ENCODE peak calls at places on chromosomes 5 and 9, in nine cellular contexts. H is A549, X is heart right ventricle, P is neural crest cell, R is Peyer's patch, E is tibial artery, J is GM12865, V is hepatocyte, T is fibroblast of pulmonary artery. G is an unnamed sample.

GRCh38 chr5:125657936-125658335 is 765.3 kb upstream of the GRAMD2B start:
- DNase-seq in H (no peak), X (no peak), P (no peak), R (no peak), E (no peak), J (no peak), V (no peak), T (no peak), G (no peak)

GRCh38 chr5:120568716-120569115 is 104.6 kb downstream of the PRR16 start:
- DNase-seq in H (no peak), X (no peak), P (no peak), R (no peak), E (no peak), J (no peak), V (no peak), T (peak; percentile 4), G (no peak)

GRCh38 chr5:5483880-5484595 is 61.6 kb downstream of the ICE1 start:
- DNase-seq in H (no peak), X (no peak), P (no peak), R (no peak), E (no peak), J (no peak), V (no peak), T (peak; percentile 64), G (no peak)

GRCh38 chr9:136135326-136136126 is 16.9 kb upstream of the TMEM250 start:
- DNase-seq in H (no peak), X (no peak), P (no peak), R (no peak), E (no peak), J (no peak), V (no peak), T (no peak), G (no peak)

GRCh38 chr5:178186417-178186816 is 754 bp downstream of the GMCL2 start:
- DNase-seq in H (no peak), X (no peak), P (no peak), R (no peak), E (no peak), J (no peak), V (no peak), T (no peak), G (no peak)

GRCh38 chr5:7261049-7261448 is 134.9 kb upstream of the ADCY2 start:
- DNase-seq in H (peak; percentile 50), X (no peak), P (peak; percentile 23), R (peak; percentile 51), E (no peak), J (peak; percentile 44), V (peak; percentile 67), T (peak; percentile 3), G (no peak)

GRCh38 chr9:90344013-90344412 is 298.6 kb downstream of the DIRAS2 start:
- DNase-seq in H (no peak), X (no peak), P (no peak), R (no peak), E (no peak), J (no peak), V (no peak), T (peak; percentile 84), G (no peak)

GRCh38 chr5:178273665-178274541 is 41.3 kb upstream of the PHYKPL start:
- DNase-seq in H (no peak), X (peak; percentile 4), P (no peak), R (no peak), E (no peak), J (no peak), V (peak; percentile 25), T (no peak), G (no peak)

GRCh38 chr9:101737705-101738565 is 512 bp downstream of the GRIN3A start:
- DNase-seq in H (peak; percentile 9), X (peak; percentile 15), P (peak; percentile 30), R (no peak), E (no peak), J (no peak), V (peak; percentile 46), T (no peak), G (no peak)

GRCh38 chr5:29524197-29524596 is 1669.3 kb upstream of the CDH6 start:
- DNase-seq in H (no peak), X (no peak), P (no peak), R (no peak), E (no peak), J (no peak), V (no peak), T (no peak), G (no peak)

GRCh38 chr9:120839146-120839545 is 3.6 kb downstream of the PSMD5 start:
- DNase-seq in H (no peak), X (no peak), P (no peak), R (no peak), E (no peak), J (no peak), V (no peak), T (peak; percentile 21), G (no peak)

GRCh38 chr5:175883506-175883905 is 12.1 kb downstream of the CPLX2 start:
- DNase-seq in H (no peak), X (no peak), P (no peak), R (no peak), E (no peak), J (no peak), V (no peak), T (no peak), G (no peak)

GRCh38 chr9:109766351-109766750 is 13.6 kb upstream of the PALM2AKAP2 start:
- DNase-seq in H (peak; percentile 20), X (no peak), P (no peak), R (no peak), E (no peak), J (no peak), V (peak; percentile 58), T (peak; percentile 79), G (no peak)

GRCh38 chr5:10564838-10565784 is 1.2 kb downstream of the ANKRD33B start:
- DNase-seq in H (no peak), X (peak; percentile 34), P (no peak), R (peak; percentile 49), E (peak; percentile 70), J (no peak), V (no peak), T (no peak), G (no peak)

GRCh38 chr9:125634040-125634717 is 72.8 kb downstream of the MAPKAP1 start:
- DNase-seq in H (no peak), X (no peak), P (no peak), R (no peak), E (no peak), J (peak; percentile 62), V (no peak), T (peak; percentile 46), G (no peak)

GRCh38 chr5:134003957-134004625 is 684 bp downstream of the VDAC1 start:
- DNase-seq in H (peak; percentile 49), X (peak; percentile 72), P (peak; percentile 41), R (peak; percentile 73), E (peak; percentile 84), J (peak; percentile 74), V (peak; percentile 79), T (peak; percentile 57), G (peak; percentile 39)

GRCh38 chr5:159682623-159683022 is 233.7 kb upstream of the ADRA1B start:
- DNase-seq in H (peak; percentile 12), X (no peak), P (no peak), R (no peak), E (no peak), J (no peak), V (no peak), T (peak; percentile 25), G (no peak)
- TF ChIP-seq CTCF in H (no peak), X (no peak), P (no peak), R (no peak), E (no peak), J (no peak), V (no peak), T (peak; percentile 22), G (no peak)

GRCh38 chr5:160649304-160649703 is 202.7 kb downstream of the ATP10B start:
- DNase-seq in H (no peak), X (no peak), P (no peak), R (peak; percentile 60), E (no peak), J (peak; percentile 21), V (peak; percentile 36), T (no peak), G (no peak)
- TF ChIP-seq CTCF in H (no peak), X (no peak), P (peak; percentile 66), R (peak; percentile 25), E (no peak), J (peak; percentile 39), V (peak; percentile 42), T (no peak), G (no peak)

GRCh38 chr9:92455217-92455616 is 27.1 kb downstream of the ASPN start:
- DNase-seq in H (peak; percentile 25), X (no peak), P (no peak), R (no peak), E (no peak), J (peak; percentile 23), V (no peak), T (peak; percentile 10), G (no peak)
- TF ChIP-seq CTCF in H (peak; percentile 53), X (no peak), P (peak; percentile 33), R (no peak), E (no peak), J (peak; percentile 26), V (peak; percentile 24), T (peak; percentile 33), G (no peak)

GRCh38 chr5:103260951-103261350 is 2.4 kb downstream of the MACIR start:
- DNase-seq in H (no peak), X (no peak), P (no peak), R (no peak), E (no peak), J (peak; percentile 69), V (no peak), T (no peak), G (no peak)

GRCh38 chr5:103256178-103256577 is 2.4 kb upstream of the MACIR start:
- DNase-seq in H (peak; percentile 9), X (no peak), P (no peak), R (no peak), E (no peak), J (peak; percentile 33), V (no peak), T (no peak), G (no peak)

GRCh38 chr5:103259705-103260355 is 1.3 kb downstream of the MACIR start:
- DNase-seq in H (no peak), X (no peak), P (no peak), R (no peak), E (no peak), J (no peak), V (no peak), T (peak; percentile 44), G (peak; percentile 27)

GRCh38 chr5:103258957-103259704 is 568 bp downstream of the MACIR start:
- DNase-seq in H (peak; percentile 81), X (peak; percentile 64), P (peak; percentile 32), R (peak; percentile 75), E (peak; percentile 74), J (peak; percentile 83), V (peak; percentile 73), T (peak; percentile 26), G (peak; percentile 30)

DNA sequence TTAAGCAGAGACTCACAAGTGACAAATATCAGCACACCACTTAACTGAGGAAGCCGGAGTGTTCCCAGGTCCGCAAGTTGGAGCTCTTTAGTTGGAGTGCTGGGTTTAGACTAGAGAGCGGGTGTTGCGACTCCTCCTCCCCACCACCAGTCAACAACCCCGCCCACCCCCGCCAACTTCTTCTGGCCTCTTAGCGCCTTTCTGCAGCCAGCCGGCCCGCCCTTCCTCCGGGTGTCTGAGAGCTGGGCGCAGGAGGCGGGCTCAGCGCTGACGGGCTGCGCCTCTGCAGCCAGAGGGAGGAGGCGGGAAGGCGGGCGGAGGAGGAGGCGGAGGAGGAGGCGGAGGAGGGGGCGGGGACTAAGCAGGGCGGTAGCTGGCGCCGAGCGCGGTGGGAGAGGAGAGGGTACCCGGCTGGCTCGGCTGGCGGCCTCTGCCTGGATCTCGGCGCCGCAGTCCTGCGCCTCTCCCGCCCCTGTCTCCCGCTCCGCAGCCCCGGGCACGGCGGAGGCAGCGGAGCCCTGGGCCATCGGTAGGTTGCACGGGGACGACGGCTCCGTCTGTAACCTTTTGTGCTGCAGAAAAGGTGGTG is at the start of gene MACIR:
- DNase-seq in H (peak; percentile 98), X (peak; percentile 98), P (peak; percentile 93), R (peak; percentile 99), E (peak; percentile 98), J (peak; percentile 99), V (peak; percentile 98), T (peak; percentile 98), G (peak; percentile 94)
- TF ChIP-seq CTCF in H (no peak), X (no peak), P (no peak), R (no peak), E (no peak), J (no peak), V (no peak), T (no peak), G (peak; percentile 3)

G was measured in uterus.